ENCODE peak calls at places on chromosomes 7 and 10, in nine cellular contexts. S is activated naive CD4-positive, alpha-beta T cell; B is heart right ventricle; C is IMR-90; O is DMS53; L is glutamatergic neuron; R is GM03348; U is HTR-8/SVneo; F is NCI-H1105. W is an unnamed sample.

GRCh38 chr10:91127341-91128082 is 93.0 kb upstream of the PCGF5 start:
- DNase-seq in S (no peak), B (no peak), C (no peak), O (no peak), L (no peak), R (no peak), U (no peak), F (no peak), W (no peak)

GRCh38 chr7:134798155-134798554 is 18.7 kb downstream of the CALD1 start:
- DNase-seq in S (no peak), B (no peak), C (no peak), O (no peak), L (no peak), R (no peak), U (no peak), F (no peak), W (no peak)

GRCh38 chr10:47137311-47137851 is 162.6 kb upstream of the GDF10 start:
- DNase-seq in S (no peak), B (no peak), C (peak), O (no peak), L (no peak), R (peak), U (peak), F (no peak), W (peak)

GRCh38 chr10:110083884-110084283 is 76.1 kb downstream of the ADD3 start:
- DNase-seq in S (no peak), B (no peak), C (peak), O (peak), L (no peak), R (peak), U (no peak), F (no peak), W (no peak)

GRCh38 chr7:105521027-105521730 is 892 bp downstream of the PUS7 start:
- DNase-seq in S (peak), B (peak), C (peak), O (peak), L (peak), R (peak), U (peak), F (peak), W (no peak)

GRCh38 chr7:76512941-76513816 is 2.8 kb downstream of the UPK3B start:
- DNase-seq in S (no peak), B (no peak), C (no peak), O (peak), L (peak), R (peak), U (no peak), F (no peak), W (no peak)

GRCh38 chr10:4354382-4354812 is 471.6 kb upstream of the AKR1E2 start:
- DNase-seq in S (no peak), B (no peak), C (peak), O (peak), L (no peak), R (no peak), U (peak), F (no peak), W (no peak)

GRCh38 chr7:103150192-103150591 is 1.3 kb upstream of the NAPEPLD start:
- DNase-seq in S (no peak), B (no peak), C (no peak), O (peak), L (no peak), R (no peak), U (no peak), F (no peak), W (no peak)

W was measured in retinal pigment epithelial cell.